ENCODE peak calls at places on chromosomes 2 and 18, in four cellular contexts. W, J, S and U are unnamed samples.

GRCh38 chr2:162118166-162119031 is 33.6 kb downstream of the GCG start:
- DNase-seq in W (no peak), J (no peak), S (no peak), U (no peak)

GRCh38 chr2:239536186-239536585 is 135.4 kb upstream of the HDAC4 start:
- DNase-seq in W (no peak), J (no peak), S (no peak), U (no peak)

GRCh38 chr18:26734760-26735159 is 130.7 kb downstream of the AQP4 start:
- DNase-seq in W (no peak), J (no peak), S (no peak), U (no peak)

GRCh38 chr2:14903709-14904374 is 271.3 kb downstream of the LRATD1 start:
- DNase-seq in W (no peak), J (peak), S (no peak), U (peak)

GRCh38 chr18:58505181-58505580 is 123.7 kb downstream of the ALPK2 start:
- DNase-seq in W (no peak), J (no peak), S (peak), U (no peak)

GRCh38 chr2:214193943-214194342 is 216.9 kb upstream of the VWC2L start:
- DNase-seq in W (no peak), J (no peak), S (no peak), U (no peak)

GRCh38 chr2:136122654-136123053 is 4.7 kb upstream of the CXCR4 start:
- DNase-seq in W (no peak), J (no peak), S (peak), U (no peak)

GRCh38 chr18:75489493-75490190 is 62.1 kb upstream of the SMIM21 start:
- DNase-seq in W (no peak), J (peak), S (no peak), U (no peak)

GRCh38 chr2:150450765-150451164 is 36.7 kb downstream of the RND3 start:
- DNase-seq in W (no peak), J (no peak), S (no peak), U (no peak)

GRCh38 chr2:60510713-60511112 is 42.7 kb downstream of the BCL11A start:
- DNase-seq in W (no peak), J (no peak), S (peak), U (no peak)

GRCh38 chr2:118242216-118242615 is 153.9 kb downstream of the INSIG2 start:
- DNase-seq in W (no peak), J (no peak), S (no peak), U (no peak)

GRCh38 chr18:76336241-76336640 is 158.8 kb downstream of the ZNF516 start:
- DNase-seq in W (no peak), J (no peak), S (no peak), U (no peak)

GRCh38 chr2:231800493-231801091 is 14.3 kb downstream of the COPS7B start:
- DNase-seq in W (no peak), J (peak), S (no peak), U (peak)

GRCh38 chr2:233976087-233976486 is 58.9 kb downstream of the TRPM8 start:
- DNase-seq in W (no peak), J (no peak), S (no peak), U (no peak)

GRCh38 chr2:74379851-74380789 is at the start of gene DCTN1:
- DNase-seq in W (peak), J (peak), S (peak), U (no peak)

GRCh38 chr2:60515751-60516226 is 37.7 kb downstream of the BCL11A start:
- DNase-seq in W (no peak), J (no peak), S (peak), U (peak)

GRCh38 chr18:68734311-68734710 is 19.4 kb upstream of the TMX3 start:
- DNase-seq in W (no peak), J (no peak), S (no peak), U (no peak)

GRCh38 chr2:168392031-168392430 is 64.0 kb upstream of the CERS6 start:
- DNase-seq in W (no peak), J (no peak), S (no peak), U (no peak)

GRCh38 chr18:39770399-39770798 is 2184.6 kb upstream of the PIK3C3 start:
- DNase-seq in W (no peak), J (no peak), S (no peak), U (no peak)

GRCh38 chr2:143128681-143129580 is at the start of gene ARHGAP15:
- DNase-seq in W (no peak), J (no peak), S (peak), U (peak)

GRCh38 chr2:224937887-224938286 is 104.4 kb downstream of the DOCK10 start:
- DNase-seq in W (no peak), J (no peak), S (peak), U (peak)

GRCh38 chr18:51236225-51236624 is 38.7 kb upstream of the MEX3C start:
- DNase-seq in W (no peak), J (peak), S (no peak), U (no peak)

GRCh38 chr18:8910186-8910585 is 192.3 kb upstream of the NDUFV2 start:
- DNase-seq in W (no peak), J (no peak), S (no peak), U (no peak)

GRCh38 chr18:57107141-57107832 is 39.6 kb upstream of the BOD1L2 start:
- DNase-seq in W (no peak), J (peak), S (no peak), U (no peak)

GRCh38 chr2:11866358-11867335 is 120.2 kb downstream of the LPIN1 start:
- DNase-seq in W (no peak), J (no peak), S (no peak), U (no peak)

GRCh38 chr2:222057249-222058073 is 241.3 kb downstream of the PAX3 start:
- DNase-seq in W (no peak), J (no peak), S (no peak), U (peak)

GRCh38 chr2:38394041-38394440 is 17.0 kb upstream of the ATL2 start:
- DNase-seq in W (no peak), J (no peak), S (no peak), U (no peak)

GRCh38 chr2:100754951-100755350 is 65.0 kb upstream of the NPAS2 start:
- DNase-seq in W (no peak), J (no peak), S (no peak), U (no peak)

GRCh38 chr2:221924551-221924950 is 352.4 kb upstream of the EPHA4 start:
- DNase-seq in W (no peak), J (no peak), S (no peak), U (no peak)

GRCh38 chr2:220077488-220077887 is 450.1 kb downstream of the SLC4A3 start:
- DNase-seq in W (no peak), J (no peak), S (no peak), U (no peak)

GRCh38 chr2:241895732-241896641 is 26.5 kb downstream of the RTP5 start:
- DNase-seq in W (no peak), J (no peak), S (no peak), U (no peak)

GRCh38 chr2:241268306-241268705 is 47.2 kb downstream of the HDLBP start:
- DNase-seq in W (no peak), J (no peak), S (no peak), U (no peak)

GRCh38 chr2:11203480-11203879 is 48.2 kb downstream of the SLC66A3 start:
- DNase-seq in W (no peak), J (no peak), S (no peak), U (peak)

GRCh38 chr2:207166349-207167128 is 791 bp upstream of the KLF7 start:
- DNase-seq in W (peak), J (peak), S (peak), U (peak)

GRCh38 chr2:85288244-85288725 is 39.5 kb downstream of the TGOLN2 start:
- DNase-seq in W (no peak), J (no peak), S (no peak), U (no peak)

GRCh38 chr2:216649573-216649972 is 16.4 kb downstream of the IGFBP2 start:
- DNase-seq in W (no peak), J (no peak), S (no peak), U (no peak)

GRCh38 chr2:134320930-134321329 is 67.1 kb downstream of the MGAT5 start:
- DNase-seq in W (no peak), J (no peak), S (no peak), U (no peak)

GRCh38 chr2:203346624-203347023 is 18.4 kb downstream of the ABI2 start:
- DNase-seq in W (no peak), J (no peak), S (no peak), U (no peak)

GRCh38 chr18:26335139-26335933 is 109.1 kb downstream of the TAF4B start:
- DNase-seq in W (no peak), J (no peak), S (no peak), U (no peak)